ENCODE peak calls at places on chromosome 5, in four cellular contexts. V is SK-N-SH, O is GM12878, P is K562. Q is an unnamed sample.

GRCh38 chr5:73948720-73949119 is 322.7 kb downstream of the ARHGEF28 start:
- DNase-seq in V (no peak), O (no peak), P (no peak), Q (no peak)

GRCh38 chr5:368162-369084 is 46.9 kb downstream of the AHRR start:
- DNase-seq in V (no peak), O (peak; percentile 73), P (no peak), Q (no peak)

GRCh38 chr5:122362361-122362760 is 50.3 kb downstream of the SNCAIP start:
- DNase-seq in V (no peak), O (no peak), P (no peak), Q (no peak)

GRCh38 chr5:152329896-152330295 is 75.2 kb downstream of the NMUR2 start:
- DNase-seq in V (no peak), O (no peak), P (no peak), Q (no peak)

GRCh38 chr5:54993318-54993717 is 7.9 kb upstream of the ESM1 start:
- DNase-seq in V (no peak), O (no peak), P (no peak), Q (no peak)

GRCh38 chr5:142097681-142098080 is 10.9 kb upstream of the NDFIP1 start:
- DNase-seq in V (no peak), O (no peak), P (no peak), Q (no peak)

GRCh38 chr5:20974423-20974822 is 986.4 kb upstream of the CDH18 start:
- DNase-seq in V (no peak), O (no peak), P (no peak), Q (no peak)

GRCh38 chr5:33701251-33701650 is 190.5 kb downstream of the ADAMTS12 start:
- DNase-seq in V (no peak), O (no peak), P (no peak), Q (no peak)

GRCh38 chr5:128498844-128499455 is 39.1 kb downstream of the FBN2 start:
- DNase-seq in V (peak; percentile 7), O (no peak), P (no peak), Q (no peak)

GRCh38 chr5:98827161-98827560 is 53.7 kb downstream of the RGMB start:
- DNase-seq in V (peak; percentile 56), O (no peak), P (peak; percentile 35), Q (peak; percentile 32)

GRCh38 chr5:37703841-37704241 is 136.0 kb downstream of the GDNF start:
- DNase-seq in V (no peak), O (no peak), P (no peak), Q (no peak)

GRCh38 chr5:77991084-77991483 is 214.9 kb upstream of the TBCA start:
- DNase-seq in V (no peak), O (no peak), P (no peak), Q (no peak)
- TF ChIP-seq FOXM1 in V (no peak), O (no peak), P (no peak), Q (no peak)

DNA sequence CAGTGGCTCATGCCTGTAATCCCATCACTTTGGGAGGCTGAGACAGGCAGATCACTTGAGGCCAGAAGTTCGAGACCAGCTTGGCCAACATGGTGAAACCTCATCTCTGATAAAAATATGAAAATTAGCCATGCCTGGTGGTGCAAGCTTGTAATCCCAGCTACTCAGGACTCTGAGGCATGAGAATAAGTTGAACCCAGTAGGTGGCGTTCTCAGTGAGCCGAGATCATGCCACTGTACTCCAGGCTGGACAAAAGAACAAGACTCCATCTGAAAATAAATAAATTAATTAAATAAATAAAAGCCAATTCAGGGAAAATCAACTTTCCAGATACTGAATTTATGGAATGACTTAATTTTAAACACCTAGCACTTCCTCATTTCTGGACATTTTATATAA is 1722.1 kb downstream of the MAT2B start:
- DNase-seq in V (no peak), O (no peak), P (no peak), Q (no peak)
- TF ChIP-seq SIN3A in V (no peak), O (no peak), P (no peak), Q (no peak)

GRCh38 chr5:6383376-6383775 is 5.0 kb upstream of the MED10 start:
- DNase-seq in V (no peak), O (no peak), P (no peak), Q (peak; percentile 10)
- TF ChIP-seq FOXM1 in V (no peak), O (no peak), P (no peak), Q (no peak)

GRCh38 chr5:91361790-91362189 is 21.3 kb downstream of the ARRDC3 start:
- DNase-seq in V (no peak), O (no peak), P (no peak), Q (no peak)
- TF ChIP-seq SIN3A in V (no peak), O (no peak), P (no peak), Q (no peak)

Q was measured in HepG2.